ENCODE peak calls at places on chromosomes 13 and 19, in ten cellular contexts. D is lower leg skin; B is SJSA1; Z is HTR-8/SVneo; S is BE2C; A is OCI-LY7; O is stimulated activated naive CD8-positive, alpha-beta T cell treated with anti-CD3 and anti-CD28 coated beads, Interleukin-15, Interleukin-2, amounts not matched to agents 100 U/mL and 50 U/mL, for 24 hours; V is tibial nerve; E is progenitor cell of endocrine pancreas; R is putamen. N is an unnamed sample.

GRCh38 chr19:5137571-5138124 is 168.7 kb downstream of the KDM4B start:
- DNase-seq in D (no peak), B (no peak), Z (no peak), S (no peak), A (no peak), O (no peak), V (no peak), E (no peak), R (no peak), N (peak)

GRCh38 chr19:33621065-33621785 is 528 bp upstream of the CHST8 start:
- DNase-seq in D (no peak), B (no peak), Z (no peak), S (peak), A (no peak), O (no peak), V (no peak), E (no peak), R (no peak), N (no peak)

GRCh38 chr19:55877211-55877610 is 40.9 kb downstream of the NLRP4 start:
- DNase-seq in D (peak), B (no peak), Z (no peak), S (no peak), A (no peak), O (no peak), V (no peak), E (no peak), R (no peak), N (no peak)

GRCh38 chr13:38636756-38637155 is 50.1 kb upstream of the FREM2 start:
- DNase-seq in D (no peak), B (no peak), Z (no peak), S (no peak), A (no peak), O (no peak), V (no peak), E (peak), R (no peak), N (no peak)

GRCh38 chr19:6459356-6460098 is at the start of gene SLC25A23:
- DNase-seq in D (peak), B (no peak), Z (peak), S (peak), A (peak), O (peak), V (peak), E (peak), R (peak), N (peak)

GRCh38 chr13:72431981-72432617 is 295.3 kb downstream of the MZT1 start:
- DNase-seq in D (no peak), B (no peak), Z (no peak), S (no peak), A (no peak), O (no peak), V (no peak), E (no peak), R (no peak), N (no peak)

GRCh38 chr19:39363909-39364457 is 21.8 kb downstream of the SAMD4B start:
- DNase-seq in D (no peak), B (no peak), Z (no peak), S (no peak), A (no peak), O (no peak), V (peak), E (no peak), R (peak), N (no peak)

GRCh38 chr19:48573163-48573505 is 21.2 kb downstream of the SULT2B1 start:
- DNase-seq in D (no peak), B (no peak), Z (no peak), S (no peak), A (no peak), O (no peak), V (no peak), E (no peak), R (no peak), N (no peak)

GRCh38 chr13:103000157-103000556 is 66.1 kb downstream of the SLC10A2 start:
- DNase-seq in D (no peak), B (no peak), Z (no peak), S (no peak), A (no peak), O (no peak), V (no peak), E (no peak), R (no peak), N (no peak)

GRCh38 chr19:38661166-38661565 is 13.7 kb downstream of the ACTN4 start:
- DNase-seq in D (no peak), B (no peak), Z (no peak), S (no peak), A (no peak), O (no peak), V (no peak), E (no peak), R (no peak), N (no peak)

GRCh38 chr19:13987101-13987890 is 18.8 kb downstream of the RFX1 start:
- DNase-seq in D (no peak), B (no peak), Z (no peak), S (no peak), A (no peak), O (no peak), V (peak), E (no peak), R (peak), N (no peak)

GRCh38 chr13:30408319-30409101 is 13.8 kb upstream of the UBE2L5 start:
- DNase-seq in D (peak), B (peak), Z (no peak), S (peak), A (peak), O (peak), V (peak), E (peak), R (peak), N (peak)

GRCh38 chr13:40116008-40116407 is 460.5 kb downstream of the COG6 start:
- DNase-seq in D (peak), B (peak), Z (peak), S (no peak), A (no peak), O (peak), V (peak), E (no peak), R (no peak), N (peak)

GRCh38 chr19:6100284-6100915 is 9.9 kb downstream of the RFX2 start:
- DNase-seq in D (no peak), B (no peak), Z (no peak), S (peak), A (no peak), O (peak), V (no peak), E (no peak), R (no peak), N (no peak)

GRCh38 chr19:49997709-49998108 is 27.5 kb downstream of the VRK3 start:
- DNase-seq in D (no peak), B (no peak), Z (peak), S (peak), A (peak), O (no peak), V (no peak), E (no peak), R (no peak), N (peak)

GRCh38 chr13:41668130-41668757 is 210.9 kb downstream of the RGCC start:
- DNase-seq in D (peak), B (peak), Z (peak), S (peak), A (peak), O (no peak), V (peak), E (peak), R (peak), N (peak)

GRCh38 chr13:110396913-110397379 is 89.9 kb downstream of the COL4A2 start:
- DNase-seq in D (peak), B (peak), Z (peak), S (no peak), A (no peak), O (no peak), V (peak), E (no peak), R (no peak), N (no peak)

GRCh38 chr13:43835701-43836100 is 43.8 kb downstream of the CCDC122 start:
- DNase-seq in D (no peak), B (no peak), Z (no peak), S (no peak), A (no peak), O (no peak), V (no peak), E (no peak), R (no peak), N (no peak)